ENCODE peak calls at places on chromosomes 3 and 15, in seven cellular contexts. A is stomach, S is K562, U is ovary, J is A549, H is SK-N-SH, B is suprapubic skin. L is an unnamed sample.

GRCh38 chr15:39455502-39455991 is 125.3 kb upstream of the THBS1 start:
- DNase-seq in B (no peak), J (peak), A (no peak), H (peak), U (no peak), S (peak), L (no peak)

GRCh38 chr3:35670408-35670807 is 31.1 kb downstream of the ARPP21 start:
- DNase-seq in B (no peak), U (no peak), A (no peak), S (no peak), J (no peak), H (no peak), L (no peak)

GRCh38 chr15:89429023-89429422 is 67.4 kb downstream of the RHCG start:
- DNase-seq in S (peak), B (no peak), A (no peak), J (peak), H (peak), U (no peak), L (no peak)

GRCh38 chr3:89025185-89025584 is 82.2 kb upstream of the EPHA3 start:
- DNase-seq in H (no peak), A (no peak), B (no peak), U (no peak), J (no peak), S (no peak), L (no peak)

GRCh38 chr3:184597783-184598182 is 36.2 kb downstream of the EPHB3 start:
- DNase-seq in J (no peak), H (no peak), A (peak), B (no peak), U (no peak), S (no peak), L (no peak)

GRCh38 chr3:127158614-127159221 is 34.2 kb upstream of the PRR23E start:
- DNase-seq in A (no peak), H (no peak), J (peak), B (no peak), U (no peak), S (no peak), L (no peak)

GRCh38 chr15:91055548-91056331 is 33.3 kb upstream of the VPS33B start:
- DNase-seq in U (no peak), B (no peak), A (peak), S (peak), H (peak), J (peak), L (peak)

GRCh38 chr3:51024765-51025681 is 350.3 kb downstream of the DOCK3 start:
- DNase-seq in A (peak), U (no peak), B (no peak), J (no peak), H (no peak), S (no peak), L (peak)

GRCh38 chr3:101950510-101950909 is 101.2 kb downstream of the NFKBIZ start:
- DNase-seq in U (no peak), J (peak), B (no peak), S (no peak), A (no peak), H (no peak), L (no peak)

GRCh38 chr3:48338635-48339034 is 5.2 kb upstream of the SPINK8 start:
- DNase-seq in B (no peak), J (no peak), U (no peak), A (no peak), S (no peak), H (no peak), L (no peak)

GRCh38 chr3:64902991-64903390 is 215.2 kb upstream of the ADAMTS9 start:
- DNase-seq in U (no peak), J (no peak), B (no peak), A (no peak), H (no peak), S (no peak), L (no peak)

GRCh38 chr3:196699749-196700148 is 12.3 kb downstream of the CEP19 start:
- DNase-seq in B (no peak), J (no peak), S (no peak), H (no peak), U (no peak), A (no peak), L (no peak)

GRCh38 chr3:184645304-184645703 is 66.6 kb downstream of the MAGEF1 start:
- DNase-seq in H (peak), J (peak), S (no peak), A (peak), U (no peak), B (no peak), L (peak)

GRCh38 chr3:10981961-10982360 is 10.6 kb upstream of the SLC6A1 start:
- DNase-seq in S (no peak), B (no peak), J (no peak), A (no peak), H (no peak), U (no peak), L (no peak)

GRCh38 chr3:139481116-139481515 is 4.8 kb upstream of the RBP2 start:
- DNase-seq in A (no peak), H (no peak), J (no peak), U (no peak), B (no peak), S (no peak), L (no peak)

GRCh38 chr15:68463996-68464395 is 32.0 kb upstream of the ITGA11 start:
- DNase-seq in J (no peak), H (no peak), B (no peak), U (no peak), A (no peak), S (peak), L (no peak)

GRCh38 chr3:56089739-56090138 is 378.5 kb downstream of the ERC2 start:
- DNase-seq in S (no peak), U (no peak), B (no peak), J (no peak), H (no peak), A (no peak), L (no peak)

GRCh38 chr15:73979636-73980035 is 12.5 kb downstream of the STOML1 start:
- DNase-seq in J (no peak), B (peak), H (no peak), U (no peak), S (no peak), A (no peak), L (no peak)

GRCh38 chr3:118529554-118529953 is 505.1 kb downstream of the IGSF11 start:
- DNase-seq in J (no peak), B (no peak), S (no peak), A (no peak), U (no peak), H (no peak), L (no peak)

GRCh38 chr3:151002582-151002981 is 30.1 kb upstream of the CLRN1 start:
- DNase-seq in U (no peak), B (no peak), J (no peak), A (no peak), S (no peak), H (no peak), L (no peak)

GRCh38 chr3:138409171-138409570 is 25.2 kb upstream of the ESYT3 start:
- DNase-seq in A (no peak), B (peak), J (no peak), S (no peak), H (no peak), U (no peak), L (no peak)

GRCh38 chr3:112602217-112602838 is 38.6 kb downstream of the CCDC80 start:
- DNase-seq in J (no peak), B (no peak), U (no peak), A (no peak), S (no peak), H (no peak), L (no peak)

GRCh38 chr3:55454611-55455010 is 32.5 kb downstream of the WNT5A start:
- DNase-seq in H (no peak), A (no peak), U (no peak), J (no peak), S (no peak), B (no peak), L (no peak)

GRCh38 chr3:187208159-187208558 is 10.9 kb downstream of the RTP1 start:
- DNase-seq in H (no peak), U (no peak), B (no peak), A (no peak), S (no peak), J (no peak), L (no peak)

GRCh38 chr15:34799149-34799824 is 3.9 kb upstream of the ACTC1 start:
- DNase-seq in B (no peak), U (peak), A (peak), H (peak), S (peak), J (peak), L (no peak)

GRCh38 chr3:69428657-69429255 is 42.9 kb upstream of the FRMD4B start:
- DNase-seq in H (no peak), B (no peak), J (no peak), A (no peak), S (no peak), U (no peak), L (no peak)

GRCh38 chr15:98648654-98649537 is 557 bp downstream of the IGF1R start:
- DNase-seq in A (peak), S (peak), B (no peak), H (peak), J (peak), U (peak), L (peak)

GRCh38 chr3:59540241-59540640 is 490.4 kb upstream of the CFAP20DC start:
- DNase-seq in U (no peak), S (no peak), H (no peak), B (no peak), A (no peak), J (no peak), L (no peak)

GRCh38 chr15:62897634-62898033 is 144.9 kb upstream of the TPM1 start:
- DNase-seq in A (no peak), B (no peak), H (no peak), S (no peak), J (no peak), U (no peak), L (no peak)

GRCh38 chr15:49273734-49274318 is 103.8 kb downstream of the GALK2 start:
- DNase-seq in J (no peak), A (no peak), S (no peak), B (no peak), U (no peak), H (peak), L (no peak)

GRCh38 chr3:25648107-25648535 is 16.6 kb downstream of the TOP2B start:
- DNase-seq in A (peak), S (peak), J (peak), U (peak), H (peak), B (peak), L (peak)

GRCh38 chr15:76057332-76058000 is 2.3 kb upstream of the TMEM266 start:
- DNase-seq in J (peak), H (peak), B (no peak), A (peak), U (no peak), S (peak), L (peak)

GRCh38 chr15:101277038-101277822 is at the start of gene SELENOS:
- DNase-seq in B (peak), S (peak), J (peak), H (peak), A (peak), U (peak), L (peak)

GRCh38 chr3:179723617-179724016 is 70.8 kb downstream of the USP13 start:
- DNase-seq in A (no peak), J (no peak), B (no peak), H (no peak), U (no peak), S (no peak), L (no peak)

GRCh38 chr3:65944252-65944651 is 94.5 kb downstream of the MAGI1 start:
- DNase-seq in H (no peak), A (no peak), U (no peak), J (no peak), B (no peak), S (no peak), L (no peak)

GRCh38 chr3:65945480-65945879 is 93.2 kb downstream of the MAGI1 start:
- DNase-seq in J (no peak), S (no peak), B (no peak), H (no peak), U (no peak), A (no peak), L (no peak)

GRCh38 chr3:65948833-65949573 is 89.7 kb downstream of the MAGI1 start:
- DNase-seq in H (no peak), A (no peak), J (no peak), S (no peak), U (no peak), B (no peak), L (no peak)

GRCh38 chr3:65945953-65946352 is 92.8 kb downstream of the MAGI1 start:
- DNase-seq in H (no peak), J (no peak), S (no peak), U (no peak), B (no peak), A (no peak), L (no peak)

GRCh38 chr3:65946438-65946837 is 92.3 kb downstream of the MAGI1 start:
- DNase-seq in A (no peak), U (no peak), J (no peak), B (no peak), S (no peak), H (no peak), L (no peak)
- TF ChIP-seq EP300 in A (no peak), U (no peak), J (no peak), B (no peak), S (no peak), H (no peak), L (no peak)

DNA sequence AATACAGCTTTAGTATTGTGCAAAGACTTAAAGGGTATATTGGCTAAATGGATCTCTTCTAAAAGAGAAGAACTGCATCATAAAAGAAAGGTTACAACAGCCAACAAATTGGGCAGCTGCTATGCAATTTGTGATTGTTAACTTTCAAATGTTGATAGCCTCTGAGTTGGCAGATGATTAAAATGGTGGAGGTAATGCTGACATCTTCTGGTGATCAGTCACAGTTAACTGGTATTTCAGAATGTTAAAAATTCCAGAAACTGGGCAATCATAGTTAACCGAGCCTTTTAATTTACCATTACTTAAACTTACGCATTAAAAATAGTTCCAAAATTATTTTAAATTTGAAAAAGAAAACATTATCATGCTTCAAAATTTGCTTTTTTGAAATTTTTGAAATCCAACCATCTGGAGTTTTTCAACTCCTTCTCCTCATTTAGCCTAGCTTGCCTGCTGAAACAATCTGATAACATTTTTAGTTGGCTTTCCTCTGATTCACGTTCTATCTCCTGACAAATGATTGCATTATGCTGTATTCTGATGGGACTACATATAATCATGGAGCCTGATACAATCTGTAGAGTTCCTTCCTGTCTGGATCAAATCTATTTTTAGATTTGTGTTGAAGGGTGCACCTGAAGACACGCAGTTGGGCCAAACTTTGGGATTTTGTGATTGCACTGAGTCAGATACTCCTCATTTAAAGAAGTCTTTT is 144.0 kb upstream of the PDZRN3 start:
- DNase-seq in B (no peak), A (no peak), S (no peak), J (no peak), H (peak), U (no peak), L (no peak)
- TF ChIP-seq CTCF in B (no peak), A (no peak), S (no peak), J (no peak), H (peak), U (no peak), L (no peak)

GRCh38 chr3:144034715-144035114 is 63.1 kb downstream of the DIPK2A start:
- DNase-seq in A (no peak), H (no peak), S (no peak), J (no peak), B (no peak), U (no peak), L (no peak)
- TF ChIP-seq EP300 in A (no peak), H (no peak), S (no peak), J (no peak), B (no peak), U (no peak), L (no peak)

GRCh38 chr15:71103102-71103676 is 12.1 kb upstream of the THSD4 start:
- DNase-seq in H (no peak), J (peak), U (no peak), B (no peak), A (peak), S (no peak), L (peak)

GRCh38 chr15:71096676-71097075 is 18.6 kb upstream of the THSD4 start:
- DNase-seq in H (no peak), A (no peak), J (no peak), B (no peak), U (no peak), S (no peak), L (no peak)

GRCh38 chr15:71097890-71098289 is 17.4 kb upstream of the THSD4 start:
- DNase-seq in S (no peak), U (no peak), H (no peak), B (no peak), J (no peak), A (no peak), L (no peak)

GRCh38 chr15:71094137-71094536 is 21.1 kb upstream of the THSD4 start:
- DNase-seq in B (no peak), U (no peak), H (no peak), A (no peak), J (no peak), S (no peak), L (no peak)

GRCh38 chr15:71098920-71099319 is 16.4 kb upstream of the THSD4 start:
- DNase-seq in S (no peak), J (no peak), A (no peak), H (no peak), B (no peak), U (no peak), L (no peak)
- TF ChIP-seq CTCF in S (no peak), J (no peak), A (no peak), H (peak), B (no peak), U (no peak), L (no peak)

DNA sequence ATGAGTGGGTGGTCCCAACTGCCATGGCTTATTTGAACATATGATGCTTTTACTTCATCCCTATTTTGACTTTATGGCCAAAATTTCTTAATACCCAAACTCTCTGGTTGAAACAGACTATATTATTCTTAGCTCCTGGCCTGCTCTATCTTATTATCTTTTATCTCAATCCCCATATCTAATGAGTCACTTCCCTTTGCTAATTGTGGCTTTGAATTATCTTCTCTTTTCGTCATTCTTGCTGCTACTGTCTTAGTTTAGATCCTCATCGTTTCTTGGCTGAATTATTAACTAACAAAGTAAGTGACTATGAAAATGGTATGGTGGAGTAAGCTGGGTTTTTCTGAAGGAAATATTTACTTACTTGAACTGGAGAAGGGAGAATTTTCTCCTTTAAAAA is 28.2 kb upstream of the DNAJC19 start:
- DNase-seq in H (no peak), U (no peak), S (no peak), J (no peak), B (no peak), A (no peak), L (no peak)
- TF ChIP-seq EP300 in H (no peak), U (no peak), S (no peak), J (no peak), B (no peak), A (no peak), L (no peak)